ENCODE peak calls at places on chromosomes 13 and 19, in eight cellular contexts. J is astrocyte, V is activated B cell treated with CpG ODN at 0.5 μM for 24 hours, M is BE2C, U is IMR-90, D is heart left ventricle, O is GM13976, N is nephron progenitor cell. C is an unnamed sample.

GRCh38 chr19:28710278-28710677 is 502.7 kb downstream of the UQCRFS1 start:
- DNase-seq in J (peak), V (no peak), M (no peak), U (peak), D (no peak), O (no peak), N (peak), C (peak)

GRCh38 chr19:47687906-47688305 is 25.3 kb upstream of the EHD2 start:
- DNase-seq in J (no peak), V (no peak), M (no peak), U (no peak), D (no peak), O (no peak), N (no peak), C (no peak)

GRCh38 chr19:33948651-33949335 is 152.1 kb downstream of the KCTD15 start:
- DNase-seq in J (no peak), V (no peak), M (no peak), U (no peak), D (no peak), O (no peak), N (no peak), C (no peak)

GRCh38 chr19:31113250-31113685 is 236.0 kb downstream of the TSHZ3 start:
- DNase-seq in J (peak), V (no peak), M (no peak), U (peak), D (no peak), O (no peak), N (no peak), C (peak)

GRCh38 chr19:29323972-29324680 is 111.2 kb upstream of the UQCRFS1 start:
- DNase-seq in J (no peak), V (no peak), M (no peak), U (no peak), D (no peak), O (no peak), N (no peak), C (no peak)

GRCh38 chr19:11261431-11261901 is 858 bp downstream of the DOCK6 start:
- DNase-seq in J (no peak), V (no peak), M (no peak), U (no peak), D (no peak), O (no peak), N (peak), C (no peak)

GRCh38 chr19:39645800-39646411 is 9.8 kb upstream of the LGALS16 start:
- DNase-seq in J (no peak), V (no peak), M (no peak), U (peak), D (no peak), O (no peak), N (peak), C (peak)

GRCh38 chr19:28023064-28023463 is 1189.9 kb downstream of the UQCRFS1 start:
- DNase-seq in J (peak), V (no peak), M (no peak), U (no peak), D (no peak), O (no peak), N (no peak), C (no peak)

GRCh38 chr13:51223284-51224270 is 1.4 kb downstream of the FAM124A start:
- DNase-seq in J (no peak), V (no peak), M (peak), U (no peak), D (peak), O (no peak), N (no peak), C (no peak)

DNA sequence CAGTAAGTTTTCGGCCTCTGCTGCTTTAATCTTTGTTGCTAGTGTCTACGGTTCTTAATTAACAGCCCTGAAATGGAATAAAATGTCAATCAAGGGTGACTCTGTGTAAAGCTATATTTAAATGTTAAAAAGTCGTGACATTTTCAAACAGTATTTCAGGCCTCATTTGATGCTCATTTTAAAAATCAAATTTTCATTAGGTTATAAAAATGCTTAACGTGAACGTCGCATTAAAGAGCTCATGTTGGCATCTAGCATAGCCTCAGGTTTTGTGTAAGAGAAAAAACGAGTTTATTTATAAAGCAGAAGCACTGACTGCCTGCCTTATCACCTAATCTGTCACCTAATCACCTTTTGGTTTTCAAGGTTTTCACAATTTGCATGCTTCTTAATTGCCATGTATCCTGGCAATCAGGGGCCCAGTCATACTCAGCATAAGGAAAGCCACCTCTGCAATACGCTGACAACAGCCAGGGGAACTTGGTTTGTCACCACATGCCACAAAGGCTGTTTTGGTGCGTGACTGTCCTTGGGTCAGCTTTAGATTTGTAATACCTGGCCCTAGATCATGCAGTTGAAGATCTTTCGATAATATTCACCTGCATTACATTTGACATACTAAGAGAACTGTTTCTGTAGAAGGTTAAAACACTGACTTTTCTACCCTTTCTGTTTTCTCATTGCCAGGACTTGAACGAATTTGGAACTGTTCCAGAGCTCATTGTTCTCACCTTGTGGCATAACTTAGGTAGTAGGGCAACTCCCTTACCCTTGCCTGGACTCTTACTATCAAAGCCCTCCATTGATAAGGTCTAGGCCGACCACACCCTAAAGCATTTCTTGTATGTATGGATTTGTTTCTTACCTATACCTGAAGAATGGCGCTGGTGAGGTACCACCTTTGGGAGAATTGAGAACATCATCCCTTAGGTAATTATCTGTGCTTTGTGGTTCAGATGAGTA is 112.5 kb downstream of the TEX26 start:
- DNase-seq in J (no peak), V (no peak), M (no peak), U (no peak), D (no peak), O (no peak), N (no peak), C (no peak)
- TF ChIP-seq CTCF in J (no peak), V (no peak), M (no peak), U (no peak), D (no peak), O (no peak), N (no peak), C (peak)

DNA sequence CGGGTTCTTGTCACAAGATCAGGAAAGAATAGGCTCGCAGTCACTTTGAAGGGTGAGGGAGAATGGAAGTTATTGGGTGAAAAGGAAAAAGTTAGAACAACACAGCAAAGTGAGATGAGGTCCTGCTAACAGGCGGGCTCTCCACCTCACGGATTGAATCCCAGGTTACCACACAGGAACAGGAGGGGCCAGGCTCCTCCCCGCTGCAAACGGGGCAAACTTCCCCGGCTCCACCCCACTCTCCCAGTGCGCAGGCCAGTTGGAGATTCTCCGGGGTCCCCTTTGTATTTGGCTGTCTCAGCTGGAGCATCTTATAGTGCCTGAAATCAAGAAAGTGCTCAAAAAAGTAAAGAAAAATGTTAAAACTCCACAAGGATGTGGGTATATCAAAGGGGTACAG is 78.3 kb upstream of the IPO5 start:
- DNase-seq in J (no peak), V (no peak), M (no peak), U (no peak), D (no peak), O (no peak), N (no peak), C (no peak)
- TF ChIP-seq CTCF in J (no peak), V (no peak), M (no peak), U (no peak), D (no peak), O (no peak), N (no peak), C (no peak)

GRCh38 chr13:113445791-113446487 is 7.3 kb downstream of the ADPRHL1 start:
- DNase-seq in J (no peak), V (peak), M (peak), U (no peak), D (peak), O (peak), N (no peak), C (no peak)
- TF ChIP-seq CTCF in J (no peak), V (no peak), M (no peak), U (no peak), D (no peak), O (no peak), N (no peak), C (no peak)

GRCh38 chr19:48738557-48739399 is 1.6 kb downstream of the RASIP1 start:
- DNase-seq in J (peak), V (peak), M (peak), U (peak), D (peak), O (peak), N (peak), C (peak)
- TF ChIP-seq CTCF in J (no peak), V (no peak), M (peak), U (peak), D (no peak), O (peak), N (no peak), C (peak)

GRCh38 chr13:36858285-36858684 is 39.3 kb downstream of the RFXAP start:
- DNase-seq in J (peak), V (no peak), M (peak), U (peak), D (no peak), O (peak), N (peak), C (peak)
- TF ChIP-seq CTCF in J (peak), V (no peak), M (peak), U (peak), D (peak), O (peak), N (peak), C (peak)

C was measured in HFFc6.